ENCODE peak calls at places on chromosomes 1 and 21, in nine cellular contexts. C, Y, B, U, W, P, Z, K and O are unnamed samples. For H3K4me1, the result is how much of the 10 kb centered on the place peaks cover.

GRCh38 chr1:162992945-162993344 is 76.2 kb upstream of the RGS4 start:
- DNase-seq in W (no peak), B (no peak), U (no peak), K (no peak), Y (no peak), P (no peak), Z (no peak), C (no peak), O (no peak)

GRCh38 chr1:34800214-34800613 is 7.4 kb downstream of the GJA4 start:
- DNase-seq in P (no peak), K (peak), B (no peak), W (no peak), C (no peak), Z (no peak), Y (no peak), U (no peak), O (no peak)

GRCh38 chr21:39633043-39633442 is 20.3 kb downstream of the B3GALT5 start:
- DNase-seq in Z (no peak), C (peak), Y (no peak), K (peak), P (no peak), U (no peak), W (no peak), B (no peak), O (no peak)

GRCh38 chr1:118918230-118918939 is 69.8 kb downstream of the TBX15 start:
- DNase-seq in K (no peak), Z (no peak), B (no peak), C (no peak), P (no peak), Y (no peak), W (no peak), U (no peak), O (no peak)

GRCh38 chr1:223211323-223211985 is 68.4 kb upstream of the TLR5 start:
- DNase-seq in B (no peak), C (no peak), U (no peak), W (no peak), Y (no peak), K (no peak), P (no peak), Z (no peak), O (no peak)

GRCh38 chr1:213075725-213076124 is 24.7 kb downstream of the RPS6KC1 start:
- DNase-seq in U (no peak), B (no peak), C (no peak), K (no peak), W (no peak), Y (no peak), Z (no peak), P (no peak), O (no peak)

GRCh38 chr1:82160903-82161302 is 360.2 kb downstream of the ADGRL2 start:
- DNase-seq in B (no peak), P (no peak), Y (no peak), W (no peak), C (no peak), U (no peak), K (no peak), Z (no peak), O (no peak)

GRCh38 chr1:16091296-16091695 is 17.8 kb upstream of the FAM131C start:
- DNase-seq in K (no peak), Y (no peak), Z (no peak), C (no peak), U (no peak), W (no peak), B (no peak), P (peak), O (no peak)

GRCh38 chr1:45490121-45490622 is 791 bp downstream of the TESK2 start:
- DNase-seq in K (peak), Z (no peak), P (no peak), U (peak), C (no peak), W (no peak), Y (no peak), B (no peak), O (no peak)

GRCh38 chr1:228264100-228264816 is 56.4 kb downstream of the OBSCN start:
- DNase-seq in W (no peak), P (no peak), C (no peak), B (no peak), Y (no peak), U (no peak), Z (no peak), K (no peak), O (no peak)

GRCh38 chr1:41939194-41939593 is 20.5 kb upstream of the HIVEP3 start:
- DNase-seq in K (no peak), U (peak), W (no peak), Z (no peak), B (no peak), C (no peak), P (no peak), Y (no peak), O (no peak)
- H3K27ac ChIP-seq in K (no peak), U (no peak), W (no peak), Z (no peak), B (no peak), C (no peak), P (no peak), Y (no peak), O (no peak)

GRCh38 chr1:6582370-6582769 is 2.6 kb downstream of the ZBTB48 start:
- DNase-seq in K (no peak), B (no peak), P (no peak), U (no peak), C (no peak), Z (no peak), W (no peak), Y (no peak), O (no peak)

GRCh38 chr1:6579374-6580118 is at the start of gene ZBTB48:
- DNase-seq in C (peak), B (peak), K (peak), Y (peak), W (peak), Z (peak), U (peak), P (peak), O (peak)

GRCh38 chr1:6580119-6580587 is 359 bp downstream of the ZBTB48 start:
- DNase-seq in U (no peak), P (no peak), Z (no peak), W (no peak), K (no peak), C (no peak), Y (peak), B (no peak), O (no peak)

GRCh38 chr1:6580588-6581270 is 935 bp downstream of the ZBTB48 start:
- DNase-seq in Z (no peak), U (peak), C (no peak), P (no peak), K (no peak), Y (no peak), B (no peak), W (peak), O (no peak)

DNA sequence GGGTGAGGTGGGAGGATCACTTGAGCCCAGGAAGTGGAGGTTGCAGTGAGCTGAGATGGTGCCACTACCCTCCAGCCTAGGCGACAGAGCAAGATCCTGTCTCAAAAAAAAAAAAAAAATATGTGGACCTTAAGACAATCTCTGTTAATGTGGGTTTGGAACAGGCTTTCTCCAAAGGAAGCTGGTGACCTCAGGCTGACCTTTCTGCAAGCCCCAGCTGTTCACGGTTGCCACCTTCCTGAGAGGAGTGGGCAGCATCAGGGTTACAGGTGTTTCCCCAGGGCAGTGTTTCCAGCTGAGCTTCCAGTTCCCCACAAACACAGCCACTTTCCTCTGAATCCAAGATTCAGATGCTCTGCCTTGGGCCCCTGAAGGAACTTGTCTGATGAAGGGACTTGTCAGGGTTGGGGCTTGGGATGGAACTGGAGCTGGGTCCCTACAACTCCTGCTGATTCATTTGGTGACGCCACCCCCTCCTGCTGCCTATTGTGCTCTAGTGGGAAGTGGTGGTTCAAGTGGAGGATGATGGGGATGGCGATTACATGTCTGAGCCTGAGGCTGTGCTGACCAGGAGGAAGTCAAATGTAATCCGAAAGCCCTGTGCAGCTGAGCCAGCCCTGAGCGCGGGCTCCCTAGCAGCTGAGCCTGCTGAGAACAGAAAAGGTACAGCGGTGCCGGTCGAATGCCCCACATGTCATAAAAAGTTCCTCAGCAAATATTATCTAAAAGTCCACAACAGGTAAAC is 1.9 kb downstream of the ZBTB48 start:
- DNase-seq in K (no peak), Z (no peak), Y (no peak), P (no peak), C (no peak), W (peak), B (no peak), U (no peak), O (no peak)
- H3K4me1 ChIP-seq in K (under half), Z (under half), Y (under half), P (half or more), C (under half), W (under half), B (under half), U (under half), O (under half)

GRCh38 chr1:29218223-29218622 is 12.5 kb downstream of the MECR start:
- DNase-seq in B (no peak), W (no peak), P (no peak), C (no peak), Z (no peak), K (no peak), U (no peak), Y (no peak), O (no peak)
- H3K27ac ChIP-seq in B (no peak), W (no peak), P (no peak), C (no peak), Z (no peak), K (no peak), U (no peak), Y (no peak), O (no peak)

DNA sequence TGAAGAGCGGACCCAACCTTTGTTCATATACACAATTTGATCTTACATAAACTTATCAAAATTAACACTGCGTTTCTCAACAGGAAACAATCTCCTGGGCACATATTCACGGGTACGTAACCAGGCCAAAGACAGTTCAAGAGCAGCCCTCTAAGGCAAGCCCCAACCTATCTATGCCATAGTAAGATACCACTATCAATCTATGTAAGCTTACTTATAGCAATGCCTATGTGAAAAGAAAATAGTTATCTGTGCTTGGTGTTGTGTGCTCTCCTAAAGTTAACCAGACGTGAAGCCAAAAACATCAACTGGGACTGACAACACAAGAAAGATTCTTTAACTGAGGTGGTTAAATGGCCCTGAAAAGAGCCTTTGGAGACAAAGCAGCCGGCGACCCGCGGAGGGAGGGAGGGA is 49.4 kb upstream of the BOLA1 start:
- DNase-seq in B (no peak), W (no peak), K (no peak), P (no peak), Y (no peak), C (no peak), U (peak), Z (no peak), O (no peak)
- H3K4me1 ChIP-seq in B (under half), W (under half), K (under half), P (under half), Y (under half), C (under half), U (under half), Z (under half), O (under half)

GRCh38 chr1:205748398-205749093 is 1.4 kb downstream of the NUCKS1 start:
- DNase-seq in U (peak), W (no peak), Z (no peak), Y (no peak), K (peak), B (no peak), C (no peak), P (no peak), O (no peak)

GRCh38 chr1:205749094-205749825 is 722 bp downstream of the NUCKS1 start:
- DNase-seq in U (peak), K (peak), Z (peak), B (peak), P (peak), W (peak), Y (peak), C (peak), O (peak)

GRCh38 chr1:205754857-205755256 is 4.9 kb upstream of the NUCKS1 start:
- DNase-seq in W (no peak), U (no peak), Z (no peak), B (no peak), Y (no peak), P (no peak), C (no peak), K (no peak), O (no peak)

GRCh38 chr1:205749826-205750682 is at the start of gene NUCKS1:
- DNase-seq in K (peak), P (peak), U (peak), Z (peak), C (peak), B (peak), Y (peak), W (peak), O (peak)

DNA sequence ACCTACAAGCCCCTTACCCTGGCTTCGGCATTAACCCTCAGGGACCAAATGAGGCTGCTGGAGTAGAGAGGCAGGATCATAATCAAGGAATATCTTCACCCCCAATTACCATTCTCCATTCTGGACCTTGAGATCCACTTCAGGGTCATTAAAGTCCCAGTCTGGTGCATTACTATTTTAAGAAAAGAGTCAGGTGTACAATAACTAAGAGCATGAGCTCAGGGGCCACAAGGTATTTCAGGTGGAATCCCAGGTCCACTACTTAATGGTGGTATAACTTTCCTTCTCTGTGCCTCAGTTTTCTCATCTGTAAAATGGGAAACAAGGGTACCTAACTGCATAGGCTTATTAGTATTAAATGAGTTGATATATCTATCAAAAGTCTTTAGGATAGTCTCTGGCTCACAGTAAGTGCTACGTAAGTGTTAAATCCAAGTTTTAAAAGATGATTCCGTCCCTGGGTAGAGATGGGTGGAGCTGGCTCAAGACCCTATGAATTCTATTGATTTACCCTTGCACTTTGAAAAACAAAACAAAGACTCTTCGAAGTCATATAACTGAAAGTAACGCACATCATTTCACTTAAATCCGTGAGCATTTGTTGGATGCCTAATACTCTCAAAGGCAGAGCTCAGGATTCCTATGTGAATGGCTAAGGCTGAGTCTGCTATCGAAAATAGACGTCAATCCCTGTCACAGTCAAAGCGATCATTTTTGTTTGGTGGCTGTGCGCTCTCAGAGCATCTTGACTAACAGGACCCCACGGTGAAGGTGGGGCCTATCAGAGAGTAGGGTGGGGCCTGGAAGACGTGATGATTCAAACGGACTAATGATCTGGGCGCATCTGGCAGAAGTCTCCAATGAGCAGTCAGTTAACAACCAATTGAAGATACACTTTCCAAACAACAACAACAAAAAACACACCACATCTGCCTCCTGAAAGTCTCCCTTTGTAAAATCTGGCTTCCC is 985 bp upstream of the NUCKS1 start:
- DNase-seq in Y (no peak), P (no peak), Z (no peak), C (peak), W (no peak), B (no peak), U (peak), K (no peak), O (no peak)
- H3K27ac ChIP-seq in Y (peak), P (peak), Z (peak), C (peak), W (peak), B (peak), U (peak), K (peak), O (peak)

GRCh38 chr21:33688343-33688742 is 46.0 kb downstream of the ITSN1 start:
- DNase-seq in C (no peak), P (no peak), U (no peak), W (no peak), B (no peak), Y (no peak), K (no peak), Z (no peak), O (no peak)
- H3K4me1 ChIP-seq in C (under half), P (half or more), U (half or more), W (under half), B (under half), Y (under half), K (under half), Z (under half), O (under half)

DNA sequence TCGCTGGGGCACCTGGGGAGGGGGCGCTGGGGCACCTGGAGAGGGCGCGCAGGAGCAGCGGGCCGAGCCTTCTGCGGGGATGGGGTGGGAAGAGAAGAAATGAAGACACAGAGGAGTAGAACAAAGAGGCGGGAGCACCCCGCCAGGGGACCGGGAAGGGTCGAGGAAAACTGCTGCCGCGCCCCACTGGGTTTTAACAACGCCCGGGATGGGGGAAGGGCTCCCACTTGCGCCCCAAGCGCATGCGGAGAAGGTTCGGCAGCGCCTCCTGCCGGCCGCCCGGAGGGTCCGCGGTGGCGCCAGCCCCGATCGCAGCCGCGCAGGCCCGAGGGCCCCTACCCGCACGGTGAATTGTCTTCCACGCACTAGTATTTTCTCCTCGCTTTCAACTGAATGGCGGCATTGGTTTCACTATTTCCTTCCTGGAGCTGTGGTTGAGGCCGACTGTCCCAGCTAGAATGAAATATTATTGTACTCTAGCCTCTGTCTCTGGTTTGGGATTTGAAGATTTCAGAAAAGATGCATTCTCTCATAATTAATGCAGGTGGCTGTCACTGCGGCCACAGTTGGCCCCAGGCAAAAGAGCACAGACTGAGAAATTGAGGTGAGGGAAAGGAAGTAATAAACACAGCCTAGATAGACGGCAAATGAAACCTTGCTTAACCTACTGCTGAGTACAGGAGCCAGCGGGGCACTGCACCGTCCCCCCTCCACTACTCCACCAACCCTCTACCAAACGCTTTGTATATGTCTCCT is 57.3 kb downstream of the MAB21L3 start:
- DNase-seq in Z (peak), W (peak), C (no peak), K (peak), U (peak), Y (peak), B (peak), P (peak), O (no peak)
- H3K27ac ChIP-seq in Z (peak), W (no peak), C (no peak), K (no peak), U (no peak), Y (peak), B (peak), P (peak), O (no peak)

GRCh38 chr1:150619576-150620509 is 9.6 kb downstream of the ENSA start:
- DNase-seq in Z (no peak), B (no peak), P (no peak), U (no peak), C (no peak), W (no peak), K (peak), Y (no peak), O (no peak)
- H3K4me1 ChIP-seq in Z (under half), B (under half), P (half or more), U (under half), C (under half), W (under half), K (under half), Y (under half), O (under half)

GRCh38 chr1:100494393-100495084 is 43.4 kb upstream of the GPR88 start:
- DNase-seq in B (no peak), W (no peak), U (no peak), C (no peak), Z (no peak), P (no peak), Y (no peak), K (peak), O (no peak)
- H3K27ac ChIP-seq in B (no peak), W (no peak), U (no peak), C (no peak), Z (no peak), P (no peak), Y (no peak), K (no peak), O (no peak)